ENCODE peak calls at places on chromosome 17, in six cellular contexts. One of them, this sample, is unnamed.

GRCh38 chr17:27596571-27597187 is 34.3 kb upstream of the LGALS9 start:
- DNase-seq in CD8-positive, alpha-beta T cell: no peak
- DNase-seq in GM10248: no peak
- DNase-seq in mesothelial cell of epicardium: no peak
- DNase-seq in omental fat pad: no peak
- DNase-seq in AG04450: no peak
- DNase-seq in this sample: no peak

GRCh38 chr17:44348234-44348987 is 3.3 kb downstream of the GRN start:
- DNase-seq in AG04450: no peak
- DNase-seq in mesothelial cell of epicardium: no peak
- DNase-seq in GM10248: peak
- DNase-seq in CD8-positive, alpha-beta T cell: no peak
- DNase-seq in omental fat pad: no peak
- DNase-seq in this sample: no peak

GRCh38 chr17:42679492-42680330 is 1.9 kb downstream of the CCR10 start:
- DNase-seq in mesothelial cell of epicardium: peak
- DNase-seq in omental fat pad: no peak
- DNase-seq in AG04450: no peak
- DNase-seq in CD8-positive, alpha-beta T cell: peak
- DNase-seq in GM10248: peak
- DNase-seq in this sample: peak

GRCh38 chr17:55540414-55541091 is 29.3 kb upstream of the SMIM36 start:
- DNase-seq in mesothelial cell of epicardium: no peak
- DNase-seq in GM10248: no peak
- DNase-seq in omental fat pad: no peak
- DNase-seq in AG04450: no peak
- DNase-seq in CD8-positive, alpha-beta T cell: no peak
- DNase-seq in this sample: no peak

GRCh38 chr17:31515226-31515759 is 123.8 kb downstream of the RAB11FIP4 start:
- DNase-seq in AG04450: no peak
- DNase-seq in CD8-positive, alpha-beta T cell: no peak
- DNase-seq in GM10248: no peak
- DNase-seq in omental fat pad: no peak
- DNase-seq in mesothelial cell of epicardium: no peak
- DNase-seq in this sample: no peak

GRCh38 chr17:12922120-12922519 is 95.7 kb downstream of the ELAC2 start:
- DNase-seq in CD8-positive, alpha-beta T cell: no peak
- DNase-seq in AG04450: no peak
- DNase-seq in mesothelial cell of epicardium: no peak
- DNase-seq in GM10248: no peak
- DNase-seq in omental fat pad: no peak
- DNase-seq in this sample: no peak

GRCh38 chr17:35052780-35053179 is 10.7 kb downstream of the RFFL start:
- DNase-seq in GM10248: no peak
- DNase-seq in mesothelial cell of epicardium: no peak
- DNase-seq in omental fat pad: no peak
- DNase-seq in AG04450: no peak
- DNase-seq in CD8-positive, alpha-beta T cell: no peak
- DNase-seq in this sample: no peak

GRCh38 chr17:79757140-79757745 is 20.7 kb upstream of the CBX2 start:
- DNase-seq in GM10248: no peak
- DNase-seq in mesothelial cell of epicardium: no peak
- DNase-seq in AG04450: no peak
- DNase-seq in omental fat pad: no peak
- DNase-seq in CD8-positive, alpha-beta T cell: no peak
- DNase-seq in this sample: no peak

GRCh38 chr17:17042851-17043667 is 802 bp downstream of the MPRIP start:
- DNase-seq in mesothelial cell of epicardium: no peak
- DNase-seq in CD8-positive, alpha-beta T cell: peak
- DNase-seq in omental fat pad: peak
- DNase-seq in GM10248: no peak
- DNase-seq in AG04450: no peak
- DNase-seq in this sample: peak

GRCh38 chr17:78337244-78338109 is 22.4 kb downstream of the SOCS3 start:
- DNase-seq in AG04450: no peak
- DNase-seq in GM10248: peak
- DNase-seq in omental fat pad: no peak
- DNase-seq in CD8-positive, alpha-beta T cell: no peak
- DNase-seq in mesothelial cell of epicardium: no peak
- DNase-seq in this sample: no peak

GRCh38 chr17:14813649-14814048 is 451.5 kb downstream of the PMP22 start:
- DNase-seq in omental fat pad: no peak
- DNase-seq in CD8-positive, alpha-beta T cell: no peak
- DNase-seq in GM10248: no peak
- DNase-seq in AG04450: no peak
- DNase-seq in mesothelial cell of epicardium: no peak
- DNase-seq in this sample: no peak

GRCh38 chr17:60971515-60972369 is 294.1 kb downstream of the BCAS3 start:
- DNase-seq in mesothelial cell of epicardium: peak
- DNase-seq in omental fat pad: no peak
- DNase-seq in GM10248: peak
- DNase-seq in AG04450: peak
- DNase-seq in CD8-positive, alpha-beta T cell: no peak
- DNase-seq in this sample: no peak

GRCh38 chr17:37637956-37638355 is 5.3 kb downstream of the DDX52 start:
- DNase-seq in AG04450: no peak
- DNase-seq in omental fat pad: no peak
- DNase-seq in CD8-positive, alpha-beta T cell: no peak
- DNase-seq in GM10248: no peak
- DNase-seq in mesothelial cell of epicardium: no peak
- DNase-seq in this sample: no peak

GRCh38 chr17:37640016-37640415 is 3.2 kb downstream of the DDX52 start:
- DNase-seq in CD8-positive, alpha-beta T cell: no peak
- DNase-seq in GM10248: no peak
- DNase-seq in AG04450: no peak
- DNase-seq in mesothelial cell of epicardium: no peak
- DNase-seq in omental fat pad: no peak
- DNase-seq in this sample: no peak

GRCh38 chr17:37643829-37644228 is 583 bp upstream of the DDX52 start:
- DNase-seq in mesothelial cell of epicardium: no peak
- DNase-seq in CD8-positive, alpha-beta T cell: no peak
- DNase-seq in AG04450: no peak
- DNase-seq in omental fat pad: no peak
- DNase-seq in GM10248: no peak
- DNase-seq in this sample: no peak

GRCh38 chr17:37642706-37643105 is 540 bp downstream of the DDX52 start:
- DNase-seq in CD8-positive, alpha-beta T cell: no peak
- DNase-seq in AG04450: no peak
- DNase-seq in omental fat pad: no peak
- DNase-seq in mesothelial cell of epicardium: no peak
- DNase-seq in GM10248: no peak
- DNase-seq in this sample: no peak

GRCh38 chr17:37643118-37643766 is at the start of gene DDX52:
- DNase-seq in GM10248: peak
- DNase-seq in mesothelial cell of epicardium: peak
- DNase-seq in CD8-positive, alpha-beta T cell: peak
- DNase-seq in AG04450: peak
- DNase-seq in omental fat pad: peak
- DNase-seq in this sample: peak
- TF ChIP-seq CTCF in GM10248: no peak
- TF ChIP-seq CTCF in mesothelial cell of epicardium: no peak
- TF ChIP-seq CTCF in CD8-positive, alpha-beta T cell: no peak
- TF ChIP-seq CTCF in AG04450: no peak
- TF ChIP-seq CTCF in omental fat pad: no peak
- TF ChIP-seq CTCF in this sample: no peak

DNA sequence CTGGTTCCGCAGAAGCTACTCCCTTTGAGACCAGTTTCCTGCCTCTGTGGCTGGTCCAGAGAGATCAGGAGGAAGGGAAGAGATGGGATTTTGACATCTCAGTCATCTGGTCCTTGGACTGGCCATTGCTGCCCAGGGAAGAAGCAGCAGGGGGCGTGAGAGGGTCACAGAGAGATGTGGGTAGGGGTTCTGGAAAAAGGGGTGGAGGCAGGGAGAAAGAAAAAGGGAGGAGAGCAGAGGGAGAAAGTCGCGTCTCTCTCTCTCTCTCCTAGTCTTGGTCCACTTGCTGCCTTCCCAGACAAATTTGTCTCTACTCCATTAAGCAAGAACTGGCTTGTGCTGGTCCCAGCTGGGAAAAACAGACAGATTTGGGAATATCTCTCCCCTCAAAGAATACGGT is 4.4 kb downstream of the SHBG start:
- DNase-seq in omental fat pad: no peak
- DNase-seq in AG04450: no peak
- DNase-seq in mesothelial cell of epicardium: no peak
- DNase-seq in CD8-positive, alpha-beta T cell: no peak
- DNase-seq in GM10248: no peak
- DNase-seq in this sample: no peak
- TF ChIP-seq CTCF in omental fat pad: no peak
- TF ChIP-seq CTCF in AG04450: peak
- TF ChIP-seq CTCF in mesothelial cell of epicardium: no peak
- TF ChIP-seq CTCF in CD8-positive, alpha-beta T cell: no peak
- TF ChIP-seq CTCF in GM10248: peak
- TF ChIP-seq CTCF in this sample: no peak

DNA sequence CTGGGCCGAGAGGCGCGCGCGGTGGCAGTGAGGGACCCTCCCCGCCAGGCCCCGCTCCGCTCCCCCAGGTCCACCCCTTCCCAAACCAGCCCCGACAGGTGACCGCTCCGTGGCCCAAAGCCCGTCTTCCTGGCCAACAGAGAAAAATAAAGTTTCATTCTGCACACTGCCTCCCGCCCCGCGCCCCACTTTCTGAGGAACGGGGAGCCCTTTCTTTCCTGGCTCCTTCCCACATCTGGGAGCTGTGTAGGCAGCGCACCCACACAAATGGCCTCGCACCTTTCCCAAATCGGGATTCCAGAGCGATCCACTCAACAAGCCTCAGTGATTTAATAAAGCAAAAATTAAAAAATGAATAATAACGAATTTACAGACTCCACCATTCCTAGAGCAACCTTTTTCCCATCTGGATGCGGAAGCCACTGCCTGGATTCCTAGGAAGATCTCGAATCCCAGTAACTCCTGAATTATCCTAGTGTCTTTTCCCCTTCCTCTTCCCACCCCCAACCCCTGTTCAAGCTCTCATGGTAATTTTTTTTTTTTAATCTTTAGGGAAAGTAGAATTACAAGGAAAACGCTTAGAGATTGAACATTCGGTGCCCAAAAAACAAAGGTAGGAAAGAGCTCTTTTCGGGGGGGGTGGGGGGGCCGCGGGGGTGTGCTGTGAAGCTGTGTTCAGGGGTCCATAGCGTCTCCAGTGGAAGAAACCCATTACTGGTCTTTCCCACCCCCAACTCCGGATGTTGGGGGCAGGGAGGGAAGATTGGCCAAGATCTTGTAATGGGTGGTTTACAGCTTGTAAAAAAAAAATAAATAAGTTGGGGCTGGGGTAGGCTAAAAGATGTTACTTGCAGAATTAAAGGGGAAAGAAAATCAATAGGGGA is 1.6 kb downstream of the IGF2BP1 start:
- DNase-seq in AG04450: no peak
- DNase-seq in GM10248: no peak
- DNase-seq in mesothelial cell of epicardium: no peak
- DNase-seq in CD8-positive, alpha-beta T cell: no peak
- DNase-seq in omental fat pad: no peak
- DNase-seq in this sample: no peak
- TF ChIP-seq CTCF in AG04450: peak
- TF ChIP-seq CTCF in GM10248: no peak
- TF ChIP-seq CTCF in mesothelial cell of epicardium: no peak
- TF ChIP-seq CTCF in CD8-positive, alpha-beta T cell: no peak
- TF ChIP-seq CTCF in omental fat pad: no peak
- TF ChIP-seq CTCF in this sample: no peak

GRCh38 chr17:76103274-76104139 is at the start of gene EXOC7:
- DNase-seq in CD8-positive, alpha-beta T cell: peak
- DNase-seq in AG04450: peak
- DNase-seq in GM10248: peak
- DNase-seq in mesothelial cell of epicardium: peak
- DNase-seq in omental fat pad: peak
- DNase-seq in this sample: peak
- TF ChIP-seq CTCF in CD8-positive, alpha-beta T cell: no peak
- TF ChIP-seq CTCF in AG04450: no peak
- TF ChIP-seq CTCF in GM10248: no peak
- TF ChIP-seq CTCF in mesothelial cell of epicardium: no peak
- TF ChIP-seq CTCF in omental fat pad: no peak
- TF ChIP-seq CTCF in this sample: peak

DNA sequence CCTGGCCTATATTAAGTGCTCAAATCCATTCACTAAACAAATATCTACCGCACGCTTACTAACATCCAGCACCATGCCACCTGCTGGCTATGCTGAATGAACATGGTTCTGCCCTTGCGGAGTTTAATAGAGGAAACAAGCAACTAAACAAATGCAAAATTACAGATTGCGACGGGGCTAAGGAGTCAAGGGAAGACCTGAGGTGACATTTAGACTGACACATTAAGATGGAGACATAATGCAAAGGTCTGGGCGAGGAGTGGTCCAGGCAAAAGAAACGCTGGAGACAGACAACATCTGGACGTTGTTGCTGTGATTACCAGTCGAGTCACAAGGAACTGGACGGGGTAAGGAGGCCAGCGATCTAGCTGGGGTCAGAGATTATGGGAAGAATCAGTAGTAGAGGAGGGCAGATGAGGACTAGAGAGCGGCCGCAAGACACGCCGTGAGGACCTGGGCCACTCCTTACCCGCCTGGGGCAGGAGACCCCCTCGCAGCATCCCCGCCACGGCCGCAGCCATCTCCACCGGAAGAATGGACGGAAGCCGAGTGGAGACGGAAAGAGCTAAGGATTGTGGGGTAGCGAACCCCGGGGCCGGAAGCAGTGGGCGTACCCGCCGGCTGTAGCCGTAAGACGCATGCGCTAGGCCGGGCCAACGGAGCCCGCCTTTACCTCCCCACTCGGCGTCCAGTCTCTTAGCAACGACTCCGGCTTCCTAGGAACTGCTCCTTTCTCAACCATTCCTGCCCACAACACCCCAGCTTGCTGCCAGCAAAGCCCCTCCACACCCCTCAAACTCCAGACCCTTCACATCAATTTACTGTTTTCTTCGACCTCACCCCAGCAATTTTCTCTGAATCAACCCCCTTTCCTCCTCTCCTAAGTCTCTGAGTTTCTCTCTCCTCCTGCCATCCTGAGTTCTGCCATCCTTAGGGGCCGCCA is at the start of the genes LRRC46 and MRPL10:
- DNase-seq in mesothelial cell of epicardium: peak
- DNase-seq in CD8-positive, alpha-beta T cell: peak
- DNase-seq in GM10248: peak
- DNase-seq in AG04450: peak
- DNase-seq in omental fat pad: peak
- DNase-seq in this sample: peak
- TF ChIP-seq CTCF in mesothelial cell of epicardium: no peak
- TF ChIP-seq CTCF in CD8-positive, alpha-beta T cell: peak
- TF ChIP-seq CTCF in GM10248: no peak
- TF ChIP-seq CTCF in AG04450: peak
- TF ChIP-seq CTCF in omental fat pad: no peak
- TF ChIP-seq CTCF in this sample: no peak

GRCh38 chr17:49968380-49969133 is 433 bp upstream of the DLX4 start:
- DNase-seq in omental fat pad: peak
- DNase-seq in GM10248: peak
- DNase-seq in CD8-positive, alpha-beta T cell: peak
- DNase-seq in AG04450: no peak
- DNase-seq in mesothelial cell of epicardium: peak
- DNase-seq in this sample: peak
- TF ChIP-seq CTCF in omental fat pad: no peak
- TF ChIP-seq CTCF in GM10248: no peak
- TF ChIP-seq CTCF in CD8-positive, alpha-beta T cell: no peak
- TF ChIP-seq CTCF in AG04450: no peak
- TF ChIP-seq CTCF in mesothelial cell of epicardium: no peak
- TF ChIP-seq CTCF in this sample: no peak